ENCODE peak calls at places on chromosomes 6 and 20, in ten cellular contexts. E is fibroblast of mammary gland, R is kidney, F is MM.1S, V is A549, P is HCT116, W is lower leg skin, S is activated B cell treated with CpG ODN at 0.5 μM for 24 hours, N is AG04450, J is GM20000. C is an unnamed sample.

GRCh38 chr6:106039836-106040592 is 46.1 kb upstream of the PRDM1 start:
- DNase-seq in E (no peak), R (no peak), F (peak), V (no peak), P (no peak), W (no peak), S (no peak), N (no peak), J (no peak), C (no peak)

GRCh38 chr20:6034134-6034969 is 19.5 kb downstream of the LRRN4 start:
- DNase-seq in E (no peak), R (no peak), F (peak), V (no peak), P (no peak), W (no peak), S (no peak), N (no peak), J (no peak), C (no peak)

GRCh38 chr20:63435552-63435951 is 36.9 kb downstream of the KCNQ2 start:
- DNase-seq in E (no peak), R (no peak), F (no peak), V (no peak), P (no peak), W (no peak), S (no peak), N (no peak), J (no peak), C (no peak)

GRCh38 chr6:39496951-39497350 is 174.4 kb upstream of the KCNK16 start:
- DNase-seq in E (peak), R (peak), F (no peak), V (no peak), P (no peak), W (no peak), S (no peak), N (no peak), J (no peak), C (no peak)

GRCh38 chr20:59598625-59599310 is 5.6 kb upstream of the PHACTR3 start:
- DNase-seq in E (peak), R (no peak), F (peak), V (peak), P (peak), W (no peak), S (no peak), N (no peak), J (peak), C (no peak)

GRCh38 chr6:30814137-30815084 is 69.9 kb upstream of the DDR1 start:
- DNase-seq in E (peak), R (no peak), F (no peak), V (peak), P (peak), W (no peak), S (no peak), N (no peak), J (peak), C (no peak)

GRCh38 chr6:87914637-87915395 is 132.8 kb upstream of the SPACA1 start:
- DNase-seq in E (peak), R (no peak), F (peak), V (no peak), P (no peak), W (no peak), S (no peak), N (no peak), J (no peak), C (no peak)

GRCh38 chr20:10798811-10799210 is 125.0 kb upstream of the JAG1 start:
- DNase-seq in E (no peak), R (no peak), F (no peak), V (no peak), P (no peak), W (no peak), S (no peak), N (no peak), J (no peak), C (no peak)

GRCh38 chr20:10119336-10119735 is 84.5 kb downstream of the ANKEF1 start:
- DNase-seq in E (peak), R (no peak), F (no peak), V (no peak), P (no peak), W (no peak), S (no peak), N (no peak), J (no peak), C (no peak)

GRCh38 chr6:44172759-44173500 is 14.3 kb downstream of the CAPN11 start:
- DNase-seq in E (peak), R (peak), F (peak), V (peak), P (peak), W (peak), S (peak), N (peak), J (peak), C (peak)

GRCh38 chr20:55099251-55099650 is 623.9 kb downstream of the DOK5 start:
- DNase-seq in E (no peak), R (no peak), F (no peak), V (no peak), P (no peak), W (no peak), S (no peak), N (no peak), J (no peak), C (no peak)

GRCh38 chr20:43906505-43907034 is 8.1 kb upstream of the TOX2 start:
- DNase-seq in E (no peak), R (no peak), F (no peak), V (no peak), P (no peak), W (no peak), S (no peak), N (no peak), J (no peak), C (no peak)

DNA sequence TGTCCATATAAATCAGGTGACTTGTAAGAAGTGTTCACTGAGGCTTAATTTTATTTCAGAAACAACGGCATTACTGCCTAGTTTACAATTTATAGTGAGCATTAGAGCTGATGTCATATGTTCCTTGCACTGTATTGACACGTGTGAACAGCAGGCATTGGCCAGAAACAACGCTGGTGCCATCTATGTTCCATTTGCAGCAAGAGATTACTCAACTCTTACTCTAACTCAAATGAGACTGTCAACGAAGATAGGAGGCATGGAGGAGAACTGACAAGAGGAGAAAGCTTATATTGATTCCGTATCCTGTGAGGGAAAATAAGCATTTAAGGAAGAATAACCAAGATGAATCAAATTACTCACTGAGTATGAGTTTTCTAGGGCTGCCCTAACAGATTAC is 48.4 kb downstream of the MTFR2 start:
- DNase-seq in E (no peak), R (no peak), F (no peak), V (no peak), P (no peak), W (no peak), S (no peak), N (no peak), J (no peak), C (no peak)
- TF ChIP-seq CTCF in E (no peak), R (no peak), F (no peak), V (no peak), P (no peak), W (no peak), S (no peak), N (no peak), J (no peak), C (no peak)

DNA sequence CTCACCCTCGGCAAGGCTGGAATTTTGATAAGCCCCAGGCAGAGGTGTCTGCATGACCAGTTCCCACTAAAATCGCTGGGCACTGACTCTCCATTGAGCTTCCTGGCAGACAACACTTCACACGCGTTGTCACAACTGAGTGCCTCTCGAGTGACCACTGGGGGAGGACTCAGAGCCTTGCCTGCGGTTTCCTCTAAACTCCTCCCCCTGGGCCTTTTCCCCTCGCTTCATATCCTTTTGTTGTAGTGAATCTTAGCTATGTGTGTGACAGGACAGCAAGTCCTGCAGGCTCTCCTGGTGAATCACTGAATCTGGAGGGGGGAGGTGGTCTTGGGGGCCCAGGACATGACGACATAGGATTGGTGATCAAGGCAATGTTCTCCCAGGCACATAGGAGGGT is 670.8 kb downstream of the PRKN start:
- DNase-seq in E (peak), R (no peak), F (no peak), V (peak), P (no peak), W (no peak), S (no peak), N (no peak), J (no peak), C (no peak)
- TF ChIP-seq CTCF in E (no peak), R (no peak), F (no peak), V (no peak), P (no peak), W (no peak), S (no peak), N (no peak), J (no peak), C (no peak)

DNA sequence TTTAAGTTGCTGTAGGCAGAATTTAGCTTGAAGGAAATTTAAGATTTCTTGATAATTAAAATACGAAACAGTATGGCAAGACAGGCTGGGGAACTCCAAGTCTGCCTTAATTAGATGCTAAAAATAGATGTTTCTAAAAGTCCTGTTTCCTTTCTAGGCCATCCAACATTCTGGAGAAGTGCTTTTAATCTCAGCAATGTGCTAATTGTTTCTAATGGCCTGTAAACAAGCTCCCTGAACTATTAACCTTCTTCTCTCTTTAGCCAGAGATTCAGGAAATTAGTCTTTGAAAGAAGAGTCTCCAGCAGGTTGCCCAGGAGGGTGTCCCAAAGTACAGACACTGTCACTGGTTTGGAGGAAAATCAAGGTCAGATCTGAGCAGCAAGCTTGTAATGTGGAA is 677.3 kb upstream of the AGPAT4 start:
- DNase-seq in E (no peak), R (no peak), F (no peak), V (no peak), P (no peak), W (no peak), S (no peak), N (no peak), J (no peak), C (no peak)
- TF ChIP-seq CTCF in E (no peak), R (no peak), F (no peak), V (no peak), P (no peak), W (no peak), S (no peak), N (no peak), J (no peak), C (no peak)

GRCh38 chr20:12893019-12893418 is 115.8 kb upstream of the SPTLC3 start:
- DNase-seq in E (no peak), R (no peak), F (no peak), V (no peak), P (no peak), W (no peak), S (no peak), N (no peak), J (no peak), C (no peak)
- TF ChIP-seq CTCF in E (no peak), R (no peak), F (no peak), V (no peak), P (no peak), W (no peak), S (no peak), N (no peak), J (no peak), C (no peak)

DNA sequence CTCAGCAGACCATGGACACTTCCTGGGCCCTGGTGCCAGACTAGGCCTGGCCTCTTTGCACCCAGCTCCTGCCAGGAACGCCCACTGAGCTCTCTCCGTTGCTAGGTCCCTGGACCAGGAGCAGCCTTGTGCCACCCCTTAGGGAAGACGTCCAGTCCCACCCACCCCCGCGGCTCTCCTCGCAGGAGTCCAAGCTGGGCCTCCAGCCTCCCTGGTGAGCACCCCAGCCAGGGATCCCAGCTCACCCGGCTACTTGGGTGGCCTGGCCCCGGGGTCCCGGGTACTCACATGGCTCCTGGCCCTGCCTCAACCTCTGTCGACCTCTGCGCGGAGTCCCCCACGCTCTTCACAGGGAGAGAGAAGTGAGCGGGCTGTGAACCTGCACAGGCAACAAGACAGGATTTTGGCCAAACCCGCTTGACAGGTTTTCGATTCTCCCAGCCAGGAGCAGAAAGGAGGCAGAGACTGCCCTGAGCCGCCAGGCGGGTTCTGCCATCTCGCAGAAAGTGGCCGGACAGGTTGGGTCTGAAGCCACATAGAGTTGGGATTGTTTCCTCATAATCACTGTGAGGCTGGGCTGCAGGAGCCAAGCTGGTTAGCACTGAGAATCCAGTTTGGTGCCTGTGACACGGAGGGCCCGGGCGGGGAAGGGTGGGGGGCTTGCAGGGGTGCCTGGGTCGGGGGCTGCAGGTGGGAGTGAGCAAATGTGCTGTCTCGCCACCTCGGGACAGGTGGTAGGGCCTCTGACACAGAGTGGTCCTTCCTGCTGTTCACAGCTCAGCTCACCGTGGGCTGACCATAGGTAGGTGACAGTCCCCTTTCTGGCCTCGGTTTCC is at the start of gene RBBP8NL:
- DNase-seq in E (no peak), R (peak), F (no peak), V (no peak), P (peak), W (peak), S (no peak), N (no peak), J (no peak), C (peak)
- TF ChIP-seq CTCF in E (no peak), R (no peak), F (no peak), V (no peak), P (no peak), W (no peak), S (no peak), N (no peak), J (no peak), C (no peak)

DNA sequence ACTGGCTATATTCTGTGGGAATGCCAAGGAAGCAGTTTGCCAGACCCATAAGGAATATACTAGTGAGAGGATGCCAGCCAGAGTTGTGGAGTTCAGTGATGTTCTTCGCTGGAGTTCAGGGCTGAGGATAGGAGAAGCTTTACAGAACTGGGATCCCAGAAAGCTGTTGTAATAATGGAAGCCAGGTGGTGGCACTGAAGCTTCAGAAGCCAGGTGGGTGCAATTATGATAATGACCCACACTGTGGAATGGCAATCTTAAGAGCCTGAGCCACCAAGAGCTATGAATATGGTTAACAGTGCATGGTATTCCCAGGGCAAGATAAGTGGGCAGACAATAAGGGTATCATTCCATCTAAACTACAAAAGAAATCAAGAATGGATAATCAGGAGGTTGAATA is 25.1 kb upstream of the ENPP1 start:
- DNase-seq in E (no peak), R (no peak), F (peak), V (no peak), P (no peak), W (no peak), S (no peak), N (no peak), J (no peak), C (no peak)
- TF ChIP-seq CTCF in E (no peak), R (peak), F (peak), V (no peak), P (peak), W (no peak), S (no peak), N (no peak), J (no peak), C (no peak)

GRCh38 chr6:157364705-157365104 is 16.3 kb upstream of the ZDHHC14 start:
- DNase-seq in E (no peak), R (no peak), F (no peak), V (no peak), P (no peak), W (no peak), S (no peak), N (no peak), J (no peak), C (no peak)
- TF ChIP-seq CTCF in E (no peak), R (no peak), F (no peak), V (no peak), P (no peak), W (no peak), S (no peak), N (no peak), J (no peak), C (no peak)

GRCh38 chr6:108359901-108360882 is 65.3 kb downstream of the AFG1L start:
- DNase-seq in E (peak), R (no peak), F (no peak), V (no peak), P (no peak), W (no peak), S (no peak), N (no peak), J (no peak), C (no peak)
- TF ChIP-seq CTCF in E (peak), R (no peak), F (peak), V (no peak), P (peak), W (no peak), S (no peak), N (no peak), J (no peak), C (no peak)

GRCh38 chr6:16761469-16762264 is 407 bp upstream of the ATXN1 start:
- DNase-seq in E (peak), R (peak), F (peak), V (peak), P (peak), W (peak), S (peak), N (peak), J (peak), C (peak)
- TF ChIP-seq CTCF in E (no peak), R (peak), F (peak), V (peak), P (no peak), W (no peak), S (no peak), N (no peak), J (no peak), C (no peak)

DNA sequence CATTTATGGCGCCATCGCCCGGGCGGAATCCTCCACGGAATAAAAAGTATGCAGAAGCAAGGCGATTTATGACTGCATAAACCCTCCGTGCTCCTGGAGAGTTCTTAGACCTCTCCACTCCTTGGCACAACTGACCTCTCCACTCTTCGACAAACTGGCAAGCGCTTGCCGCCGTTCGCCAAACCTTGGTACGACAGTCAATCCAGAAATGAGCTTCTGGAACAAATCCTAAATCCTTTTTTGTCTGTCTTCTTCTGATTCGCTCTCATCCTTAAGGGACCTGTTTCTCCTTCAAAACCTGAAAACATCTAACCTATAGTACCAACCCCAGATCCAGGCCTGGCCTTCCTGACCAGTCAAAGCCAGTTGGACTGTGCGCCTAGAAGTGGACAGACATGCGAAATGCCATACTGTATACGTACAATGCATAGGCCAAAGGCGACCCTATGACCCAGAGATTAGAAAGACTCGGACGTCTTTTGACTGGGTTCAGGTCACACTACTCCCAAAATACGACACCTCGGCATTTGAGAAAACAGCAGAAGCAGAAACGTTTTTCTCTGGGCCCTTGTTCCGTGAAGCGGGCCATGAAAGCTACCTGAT is 59.4 kb downstream of the TRIM27 start:
- DNase-seq in E (no peak), R (no peak), F (no peak), V (no peak), P (no peak), W (no peak), S (no peak), N (no peak), J (no peak), C (no peak)
- TF ChIP-seq CTCF in E (no peak), R (no peak), F (no peak), V (peak), P (peak), W (no peak), S (no peak), N (peak), J (no peak), C (no peak)

C was measured in mesothelial cell of epicardium.